ENCODE peak calls at places on chromosomes 2 and 18, in four cellular contexts. T, V, M and G are unnamed samples.

GRCh38 chr2:200377774-200378336 is 71.4 kb downstream of the SPATS2L start:
- DNase-seq in V (no peak), T (no peak), M (no peak), G (no peak)

GRCh38 chr2:197810023-197810422 is 5.6 kb downstream of the PLCL1 start:
- DNase-seq in V (no peak), M (no peak), T (no peak), G (no peak)

GRCh38 chr2:107197601-107198000 is 311.6 kb upstream of the ST6GAL2 start:
- DNase-seq in T (no peak), M (no peak), V (no peak), G (no peak)

GRCh38 chr2:72950558-72951255 is 33.4 kb downstream of the EMX1 start:
- DNase-seq in V (no peak), T (no peak), M (no peak), G (no peak)

GRCh38 chr2:189287982-189288494 is 108.5 kb upstream of the COL5A2 start:
- DNase-seq in T (no peak), M (no peak), V (no peak), G (no peak)

GRCh38 chr2:112140413-112140802 is 2.2 kb downstream of the FBLN7 start:
- DNase-seq in M (no peak), T (no peak), V (no peak), G (no peak)

GRCh38 chr2:20453087-20453486 is 6.2 kb downstream of the RHOB start:
- DNase-seq in M (no peak), T (no peak), V (no peak), G (no peak)

GRCh38 chr2:55116966-55117365 is 66.7 kb upstream of the RTN4 start:
- DNase-seq in T (no peak), V (no peak), M (no peak), G (no peak)

GRCh38 chr2:121132054-121132453 is 152.9 kb downstream of the TFCP2L1 start:
- DNase-seq in T (no peak), M (no peak), V (no peak), G (no peak)

GRCh38 chr2:80105020-80105419 is 199.5 kb downstream of the LRRTM1 start:
- DNase-seq in T (no peak), V (no peak), M (no peak), G (no peak)

GRCh38 chr2:176490061-176490861 is 221.0 kb downstream of the MTX2 start:
- DNase-seq in V (peak), T (peak), M (no peak), G (peak)

GRCh38 chr2:7620255-7620654 is 703.0 kb downstream of the RNF144A start:
- DNase-seq in M (no peak), V (no peak), T (no peak), G (no peak)

GRCh38 chr2:167177196-167177595 is 288.9 kb downstream of the XIRP2 start:
- DNase-seq in V (no peak), M (no peak), T (no peak), G (no peak)

GRCh38 chr2:16197504-16198147 is 257.3 kb downstream of the MYCN start:
- DNase-seq in T (no peak), V (no peak), M (no peak), G (no peak)

GRCh38 chr18:7393080-7393479 is 162.2 kb downstream of the LRRC30 start:
- DNase-seq in V (no peak), T (no peak), M (no peak), G (no peak)

GRCh38 chr2:50693285-50693684 is 338.6 kb downstream of the NRXN1 start:
- DNase-seq in M (no peak), T (no peak), V (no peak), G (no peak)

GRCh38 chr2:7111626-7112025 is 194.4 kb downstream of the RNF144A start:
- DNase-seq in V (no peak), M (no peak), T (no peak), G (no peak)

GRCh38 chr2:141399270-141399669 is 731.5 kb downstream of the LRP1B start:
- DNase-seq in V (no peak), M (no peak), T (no peak), G (peak)
- TF ChIP-seq CTCF in V (peak), M (no peak), T (peak), G (peak)

GRCh38 chr2:161988589-161988988 is 85.4 kb downstream of the DPP4 start:
- DNase-seq in M (no peak), V (no peak), T (no peak), G (peak)
- TF ChIP-seq CTCF in M (no peak), V (peak), T (no peak), G (peak)

GRCh38 chr2:88950010-88950409 is 258.5 kb downstream of the RPIA start:
- DNase-seq in V (no peak), T (no peak), M (no peak), G (peak)
- TF ChIP-seq CTCF in V (no peak), T (peak), M (no peak), G (peak)

GRCh38 chr2:185618630-185619029 is 120.0 kb upstream of the FSIP2 start:
- DNase-seq in M (no peak), T (no peak), V (no peak), G (no peak)
- TF ChIP-seq CTCF in M (no peak), T (no peak), V (no peak), G (no peak)

DNA sequence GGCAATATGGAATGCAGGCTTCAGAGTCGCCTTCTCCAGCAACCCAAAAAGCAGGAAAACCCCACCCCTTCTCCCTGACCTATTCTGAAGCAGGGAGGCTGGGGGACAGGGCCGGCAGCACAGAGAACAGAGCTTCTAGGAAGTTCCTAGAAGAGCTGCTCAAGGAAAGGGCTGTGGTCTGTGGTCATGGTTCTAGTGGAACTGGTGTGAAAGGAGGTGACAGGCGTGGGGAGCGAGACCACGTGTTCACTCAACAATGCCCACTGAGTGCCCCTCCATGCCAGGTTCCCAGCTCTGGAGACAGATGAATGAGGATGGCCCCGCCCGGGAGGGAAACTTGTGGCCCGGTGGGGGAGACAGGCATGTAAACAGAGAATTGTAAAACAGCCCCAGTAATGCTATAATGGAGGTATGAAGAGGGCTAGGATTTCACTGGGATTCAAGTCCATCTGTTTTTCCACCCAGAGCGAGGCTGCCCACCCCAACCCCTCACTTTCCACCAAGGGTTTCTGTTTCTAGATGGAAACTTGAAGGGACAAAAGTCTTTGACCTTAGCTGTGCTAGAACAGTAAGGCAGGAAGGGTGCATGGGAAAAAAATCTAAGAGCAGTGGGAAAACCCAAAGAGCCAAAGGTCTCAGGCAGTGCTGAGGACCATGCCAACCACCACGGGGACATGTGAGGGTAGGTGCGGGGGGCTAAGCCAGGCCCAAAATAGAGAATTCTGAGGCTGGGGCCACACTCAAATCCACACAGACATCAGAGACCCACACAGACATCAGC is 71.8 kb downstream of the TNS1 start:
- DNase-seq in T (no peak), V (no peak), M (no peak), G (no peak)
- TF ChIP-seq CTCF in T (no peak), V (no peak), M (no peak), G (no peak)